ENCODE peak calls at places on chromosomes 3 and 15, in seven cellular contexts. One of them, this sample, is unnamed.
A peak's percentile ranks its signal among the peaks of the same experiment; 100 is the strongest.

GRCh38 chr3:15221574-15222217 is 15.7 kb downstream of the CAPN7 start:
- DNase-seq in cardiac muscle cell: no peak
- DNase-seq in psoas muscle: no peak
- DNase-seq in substantia nigra: no peak
- DNase-seq in stomach: no peak
- DNase-seq in GM23248: no peak
- DNase-seq in mesenchymal stem cell: no peak
- DNase-seq in this sample: no peak

GRCh38 chr15:65303687-65304392 is 637 bp upstream of the RNU5B-1 start:
- DNase-seq in cardiac muscle cell: peak; percentile 55
- DNase-seq in psoas muscle: peak; percentile 68
- DNase-seq in substantia nigra: peak; percentile 32
- DNase-seq in stomach: peak; percentile 56
- DNase-seq in GM23248: peak; percentile 72
- DNase-seq in mesenchymal stem cell: peak; percentile 61
- DNase-seq in this sample: no peak

GRCh38 chr15:65390447-65390846 is 12.6 kb upstream of the IGDCC3 start:
- DNase-seq in cardiac muscle cell: no peak
- DNase-seq in psoas muscle: no peak
- DNase-seq in substantia nigra: no peak
- DNase-seq in stomach: no peak
- DNase-seq in GM23248: no peak
- DNase-seq in mesenchymal stem cell: no peak
- DNase-seq in this sample: no peak

GRCh38 chr3:107235923-107236315 is 141.3 kb upstream of the CCDC54 start:
- DNase-seq in cardiac muscle cell: peak; percentile 80
- DNase-seq in psoas muscle: no peak
- DNase-seq in substantia nigra: no peak
- DNase-seq in stomach: no peak
- DNase-seq in GM23248: peak; percentile 88
- DNase-seq in mesenchymal stem cell: peak; percentile 89
- DNase-seq in this sample: no peak

GRCh38 chr15:60683156-60683555 is 204.2 kb upstream of the ICE2 start:
- DNase-seq in cardiac muscle cell: no peak
- DNase-seq in psoas muscle: no peak
- DNase-seq in substantia nigra: no peak
- DNase-seq in stomach: no peak
- DNase-seq in GM23248: no peak
- DNase-seq in mesenchymal stem cell: no peak
- DNase-seq in this sample: no peak

GRCh38 chr3:65831733-65832425 is 206.8 kb downstream of the MAGI1 start:
- DNase-seq in cardiac muscle cell: no peak
- DNase-seq in psoas muscle: no peak
- DNase-seq in substantia nigra: no peak
- DNase-seq in stomach: no peak
- DNase-seq in GM23248: peak; percentile 90
- DNase-seq in mesenchymal stem cell: no peak
- DNase-seq in this sample: no peak

GRCh38 chr3:37521403-37521802 is 340.3 kb upstream of the CTDSPL start:
- DNase-seq in cardiac muscle cell: no peak
- DNase-seq in psoas muscle: no peak
- DNase-seq in substantia nigra: no peak
- DNase-seq in stomach: no peak
- DNase-seq in GM23248: no peak
- DNase-seq in mesenchymal stem cell: no peak
- DNase-seq in this sample: no peak

GRCh38 chr3:63914312-63914711 is 2.1 kb upstream of the SCAANT1 start:
- DNase-seq in cardiac muscle cell: no peak
- DNase-seq in psoas muscle: no peak
- DNase-seq in substantia nigra: no peak
- DNase-seq in stomach: peak; percentile 68
- DNase-seq in GM23248: peak; percentile 69
- DNase-seq in mesenchymal stem cell: peak; percentile 37
- DNase-seq in this sample: no peak

GRCh38 chr3:197352382-197352781 is 54.0 kb upstream of the DLG1 start:
- DNase-seq in cardiac muscle cell: peak; percentile 57
- DNase-seq in psoas muscle: peak; percentile 93
- DNase-seq in substantia nigra: no peak
- DNase-seq in stomach: peak; percentile 67
- DNase-seq in GM23248: peak; percentile 92
- DNase-seq in mesenchymal stem cell: peak; percentile 26
- DNase-seq in this sample: no peak

GRCh38 chr15:34621675-34622074 is 38.2 kb upstream of the GOLGA8B start:
- DNase-seq in cardiac muscle cell: no peak
- DNase-seq in psoas muscle: no peak
- DNase-seq in substantia nigra: no peak
- DNase-seq in stomach: no peak
- DNase-seq in GM23248: peak; percentile 67
- DNase-seq in mesenchymal stem cell: no peak
- DNase-seq in this sample: no peak

GRCh38 chr3:54951405-54951804 is 23.5 kb upstream of the LRTM1 start:
- DNase-seq in cardiac muscle cell: peak; percentile 75
- DNase-seq in psoas muscle: peak; percentile 92
- DNase-seq in substantia nigra: peak; percentile 16
- DNase-seq in stomach: peak; percentile 37
- DNase-seq in GM23248: peak; percentile 97
- DNase-seq in mesenchymal stem cell: peak; percentile 88
- DNase-seq in this sample: peak; percentile 36

GRCh38 chr3:107284570-107284969 is 92.7 kb upstream of the CCDC54 start:
- DNase-seq in cardiac muscle cell: no peak
- DNase-seq in psoas muscle: no peak
- DNase-seq in substantia nigra: no peak
- DNase-seq in stomach: no peak
- DNase-seq in GM23248: peak; percentile 46
- DNase-seq in mesenchymal stem cell: peak; percentile 41
- DNase-seq in this sample: no peak

GRCh38 chr15:75832114-75832513 is 11.1 kb upstream of the UBE2Q2 start:
- DNase-seq in cardiac muscle cell: no peak
- DNase-seq in psoas muscle: no peak
- DNase-seq in substantia nigra: no peak
- DNase-seq in stomach: no peak
- DNase-seq in GM23248: no peak
- DNase-seq in mesenchymal stem cell: no peak
- DNase-seq in this sample: no peak

GRCh38 chr3:39177708-39178332 is 14.6 kb downstream of the XIRP1 start:
- DNase-seq in cardiac muscle cell: peak; percentile 67
- DNase-seq in psoas muscle: peak; percentile 89
- DNase-seq in substantia nigra: peak; percentile 59
- DNase-seq in stomach: peak; percentile 88
- DNase-seq in GM23248: peak; percentile 97
- DNase-seq in mesenchymal stem cell: peak; percentile 99
- DNase-seq in this sample: peak; percentile 79

GRCh38 chr3:33491697-33492096 is 51.5 kb upstream of the UBP1 start:
- DNase-seq in cardiac muscle cell: no peak
- DNase-seq in psoas muscle: no peak
- DNase-seq in substantia nigra: no peak
- DNase-seq in stomach: no peak
- DNase-seq in GM23248: no peak
- DNase-seq in mesenchymal stem cell: no peak
- DNase-seq in this sample: no peak

GRCh38 chr3:14128724-14129123 is 3.9 kb downstream of the TMEM43 start:
- DNase-seq in cardiac muscle cell: no peak
- DNase-seq in psoas muscle: no peak
- DNase-seq in substantia nigra: no peak
- DNase-seq in stomach: no peak
- DNase-seq in GM23248: no peak
- DNase-seq in mesenchymal stem cell: no peak
- DNase-seq in this sample: no peak

GRCh38 chr3:14125193-14126016 is 553 bp downstream of the TMEM43 start:
- DNase-seq in cardiac muscle cell: peak; percentile 88
- DNase-seq in psoas muscle: no peak
- DNase-seq in substantia nigra: no peak
- DNase-seq in stomach: peak; percentile 50
- DNase-seq in GM23248: peak; percentile 96
- DNase-seq in mesenchymal stem cell: peak; percentile 95
- DNase-seq in this sample: no peak

GRCh38 chr3:14126017-14126902 is 1.4 kb downstream of the TMEM43 start:
- DNase-seq in cardiac muscle cell: no peak
- DNase-seq in psoas muscle: peak; percentile 95
- DNase-seq in substantia nigra: no peak
- DNase-seq in stomach: no peak
- DNase-seq in GM23248: peak; percentile 39
- DNase-seq in mesenchymal stem cell: peak; percentile 25
- DNase-seq in this sample: no peak

GRCh38 chr3:14127516-14128161 is 2.8 kb downstream of the TMEM43 start:
- DNase-seq in cardiac muscle cell: no peak
- DNase-seq in psoas muscle: no peak
- DNase-seq in substantia nigra: no peak
- DNase-seq in stomach: no peak
- DNase-seq in GM23248: no peak
- DNase-seq in mesenchymal stem cell: no peak
- DNase-seq in this sample: no peak

DNA sequence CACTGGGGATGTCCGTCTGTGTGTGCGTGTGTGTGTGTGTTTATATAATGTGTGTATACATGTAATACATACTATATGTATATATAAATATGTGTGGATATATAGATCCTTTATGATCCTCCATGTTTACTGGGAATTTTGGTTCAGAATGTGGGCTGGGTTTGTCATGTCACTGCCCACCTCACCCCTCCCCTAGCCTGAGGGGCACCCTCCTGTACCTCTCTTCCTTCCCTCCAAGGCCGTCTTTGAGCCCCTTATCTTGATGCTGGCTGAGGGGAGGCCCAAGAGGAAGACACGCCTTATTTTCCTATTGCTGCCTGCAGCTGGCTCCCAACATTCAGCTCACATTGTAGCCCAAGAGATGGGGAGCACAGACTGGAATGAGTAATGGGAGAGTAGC is 2.3 kb downstream of the TMEM43 start:
- DNase-seq in cardiac muscle cell: no peak
- DNase-seq in psoas muscle: no peak
- DNase-seq in substantia nigra: no peak
- DNase-seq in stomach: no peak
- DNase-seq in GM23248: no peak
- DNase-seq in mesenchymal stem cell: no peak
- DNase-seq in this sample: no peak
- H3K27ac ChIP-seq in cardiac muscle cell: no peak overlapping the region
- H3K27ac ChIP-seq in psoas muscle: peak overlapping the region; percentile 97
- H3K27ac ChIP-seq in substantia nigra: no peak overlapping the region
- H3K27ac ChIP-seq in stomach: no peak overlapping the region
- H3K27ac ChIP-seq in GM23248: peak overlapping the region; percentile 91
- H3K27ac ChIP-seq in mesenchymal stem cell: no peak overlapping the region
- H3K27ac ChIP-seq in this sample: no peak overlapping the region

GRCh38 chr3:71317140-71317539 is 266.4 kb downstream of the FOXP1 start:
- DNase-seq in cardiac muscle cell: no peak
- DNase-seq in psoas muscle: no peak
- DNase-seq in substantia nigra: no peak
- DNase-seq in stomach: no peak
- DNase-seq in GM23248: no peak
- DNase-seq in mesenchymal stem cell: no peak
- DNase-seq in this sample: no peak

GRCh38 chr3:71316378-71316777 is 267.1 kb downstream of the FOXP1 start:
- DNase-seq in cardiac muscle cell: no peak
- DNase-seq in psoas muscle: no peak
- DNase-seq in substantia nigra: no peak
- DNase-seq in stomach: no peak
- DNase-seq in GM23248: no peak
- DNase-seq in mesenchymal stem cell: no peak
- DNase-seq in this sample: no peak

GRCh38 chr3:71318459-71318827 is 265.1 kb downstream of the FOXP1 start:
- DNase-seq in cardiac muscle cell: no peak
- DNase-seq in psoas muscle: no peak
- DNase-seq in substantia nigra: no peak
- DNase-seq in stomach: no peak
- DNase-seq in GM23248: no peak
- DNase-seq in mesenchymal stem cell: no peak
- DNase-seq in this sample: no peak

GRCh38 chr3:71317749-71318458 is 265.6 kb downstream of the FOXP1 start:
- DNase-seq in cardiac muscle cell: no peak
- DNase-seq in psoas muscle: no peak
- DNase-seq in substantia nigra: no peak
- DNase-seq in stomach: no peak
- DNase-seq in GM23248: peak; percentile 30
- DNase-seq in mesenchymal stem cell: peak; percentile 14
- DNase-seq in this sample: no peak

GRCh38 chr3:71319771-71320170 is 263.8 kb downstream of the FOXP1 start:
- DNase-seq in cardiac muscle cell: no peak
- DNase-seq in psoas muscle: no peak
- DNase-seq in substantia nigra: no peak
- DNase-seq in stomach: no peak
- DNase-seq in GM23248: no peak
- DNase-seq in mesenchymal stem cell: no peak
- DNase-seq in this sample: no peak
- H3K27ac ChIP-seq in cardiac muscle cell: no peak overlapping the region
- H3K27ac ChIP-seq in psoas muscle: no peak overlapping the region
- H3K27ac ChIP-seq in substantia nigra: no peak overlapping the region
- H3K27ac ChIP-seq in stomach: no peak overlapping the region
- H3K27ac ChIP-seq in GM23248: no peak overlapping the region
- H3K27ac ChIP-seq in mesenchymal stem cell: no peak overlapping the region
- H3K27ac ChIP-seq in this sample: no peak overlapping the region

DNA sequence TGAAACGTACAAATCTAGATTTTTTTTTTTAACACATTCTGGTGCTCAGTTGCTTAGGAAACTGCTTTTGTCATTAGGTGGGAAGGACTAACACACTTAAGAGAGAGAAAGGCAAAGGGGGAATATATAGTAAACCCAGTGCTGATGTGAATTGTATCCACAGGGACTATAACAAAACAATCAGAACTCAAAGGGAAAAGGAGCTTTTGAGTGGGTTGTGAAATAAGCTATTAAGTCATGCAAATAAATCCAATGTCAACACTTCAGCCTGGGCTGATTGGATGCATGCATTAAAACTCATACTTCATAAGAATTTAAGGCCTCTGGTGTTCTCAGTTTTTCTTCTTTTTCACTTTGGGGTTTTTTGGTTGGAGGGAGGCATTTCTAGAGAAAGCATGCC is 628.9 kb downstream of the FHIT start:
- DNase-seq in cardiac muscle cell: no peak
- DNase-seq in psoas muscle: no peak
- DNase-seq in substantia nigra: no peak
- DNase-seq in stomach: no peak
- DNase-seq in GM23248: no peak
- DNase-seq in mesenchymal stem cell: no peak
- DNase-seq in this sample: no peak
- H3K27ac ChIP-seq in cardiac muscle cell: no peak overlapping the region
- H3K27ac ChIP-seq in psoas muscle: no peak overlapping the region
- H3K27ac ChIP-seq in substantia nigra: no peak overlapping the region
- H3K27ac ChIP-seq in stomach: no peak overlapping the region
- H3K27ac ChIP-seq in GM23248: no peak overlapping the region
- H3K27ac ChIP-seq in mesenchymal stem cell: no peak overlapping the region
- H3K27ac ChIP-seq in this sample: no peak overlapping the region

GRCh38 chr3:8625991-8626390 is 18.6 kb downstream of the SSUH2 start:
- DNase-seq in cardiac muscle cell: no peak
- DNase-seq in psoas muscle: no peak
- DNase-seq in substantia nigra: no peak
- DNase-seq in stomach: no peak
- DNase-seq in GM23248: peak; percentile 65
- DNase-seq in mesenchymal stem cell: peak; percentile 43
- DNase-seq in this sample: no peak
- H3K27ac ChIP-seq in cardiac muscle cell: no peak overlapping the region
- H3K27ac ChIP-seq in psoas muscle: no peak overlapping the region
- H3K27ac ChIP-seq in substantia nigra: no peak overlapping the region
- H3K27ac ChIP-seq in stomach: no peak overlapping the region
- H3K27ac ChIP-seq in GM23248: no peak overlapping the region
- H3K27ac ChIP-seq in mesenchymal stem cell: no peak overlapping the region
- H3K27ac ChIP-seq in this sample: no peak overlapping the region

This sample was measured in caudate nucleus.